ENCODE peak calls at places on chromosomes 16 and 17, in seven cellular contexts. One of them, this sample, is unnamed.

GRCh38 chr16:75805946-75806345 is 79.7 kb upstream of the CPHXL start:
- DNase-seq in HAP-1: no peak
- DNase-seq in CD8-positive, alpha-beta memory T cell: no peak
- DNase-seq in tibial artery: no peak
- DNase-seq in heart left ventricle: no peak
- DNase-seq in H7: no peak
- DNase-seq in OCI-LY7: no peak
- DNase-seq in this sample: no peak

GRCh38 chr17:37818689-37819088 is 73.8 kb upstream of the HNF1B start:
- DNase-seq in HAP-1: no peak
- DNase-seq in CD8-positive, alpha-beta memory T cell: no peak
- DNase-seq in tibial artery: no peak
- DNase-seq in heart left ventricle: no peak
- DNase-seq in H7: no peak
- DNase-seq in OCI-LY7: no peak
- DNase-seq in this sample: no peak

GRCh38 chr17:8846768-8847211 is 20.7 kb downstream of the PIK3R6 start:
- DNase-seq in HAP-1: peak; percentile 29
- DNase-seq in CD8-positive, alpha-beta memory T cell: no peak
- DNase-seq in tibial artery: no peak
- DNase-seq in heart left ventricle: peak; percentile 44
- DNase-seq in H7: peak; percentile 83
- DNase-seq in OCI-LY7: peak; percentile 26
- DNase-seq in this sample: no peak

GRCh38 chr16:73058221-73058615 is 10.3 kb upstream of the ZFHX3 start:
- DNase-seq in HAP-1: no peak
- DNase-seq in CD8-positive, alpha-beta memory T cell: no peak
- DNase-seq in tibial artery: no peak
- DNase-seq in heart left ventricle: peak; percentile 71
- DNase-seq in H7: peak; percentile 82
- DNase-seq in OCI-LY7: peak; percentile 72
- DNase-seq in this sample: no peak

GRCh38 chr17:15971882-15972281 is 27.0 kb downstream of the ADORA2B start:
- DNase-seq in HAP-1: no peak
- DNase-seq in CD8-positive, alpha-beta memory T cell: no peak
- DNase-seq in tibial artery: no peak
- DNase-seq in heart left ventricle: no peak
- DNase-seq in H7: no peak
- DNase-seq in OCI-LY7: no peak
- DNase-seq in this sample: no peak

GRCh38 chr16:11342021-11342855 is 3.0 kb upstream of the RMI2 start:
- DNase-seq in HAP-1: no peak
- DNase-seq in CD8-positive, alpha-beta memory T cell: no peak
- DNase-seq in tibial artery: no peak
- DNase-seq in heart left ventricle: no peak
- DNase-seq in H7: no peak
- DNase-seq in OCI-LY7: no peak
- DNase-seq in this sample: no peak

GRCh38 chr16:75364286-75364791 is 69.0 kb downstream of the CFDP1 start:
- DNase-seq in HAP-1: no peak
- DNase-seq in CD8-positive, alpha-beta memory T cell: no peak
- DNase-seq in tibial artery: no peak
- DNase-seq in heart left ventricle: no peak
- DNase-seq in H7: no peak
- DNase-seq in OCI-LY7: no peak
- DNase-seq in this sample: no peak

GRCh38 chr17:61528171-61528570 is 62.8 kb downstream of the NACA2 start:
- DNase-seq in HAP-1: no peak
- DNase-seq in CD8-positive, alpha-beta memory T cell: no peak
- DNase-seq in tibial artery: no peak
- DNase-seq in heart left ventricle: no peak
- DNase-seq in H7: no peak
- DNase-seq in OCI-LY7: no peak
- DNase-seq in this sample: no peak

GRCh38 chr17:51152766-51153209 is 571 bp upstream of the NME1 start:
- DNase-seq in HAP-1: no peak
- DNase-seq in CD8-positive, alpha-beta memory T cell: no peak
- DNase-seq in tibial artery: no peak
- DNase-seq in heart left ventricle: no peak
- DNase-seq in H7: peak; percentile 31
- DNase-seq in OCI-LY7: no peak
- DNase-seq in this sample: no peak

GRCh38 chr16:24493859-24494258 is 45.5 kb upstream of the RBBP6 start:
- DNase-seq in HAP-1: peak; percentile 25
- DNase-seq in CD8-positive, alpha-beta memory T cell: no peak
- DNase-seq in tibial artery: no peak
- DNase-seq in heart left ventricle: no peak
- DNase-seq in H7: no peak
- DNase-seq in OCI-LY7: no peak
- DNase-seq in this sample: no peak

GRCh38 chr16:24980077-24980793 is 34.9 kb downstream of the ARHGAP17 start:
- DNase-seq in HAP-1: no peak
- DNase-seq in CD8-positive, alpha-beta memory T cell: no peak
- DNase-seq in tibial artery: no peak
- DNase-seq in heart left ventricle: no peak
- DNase-seq in H7: no peak
- DNase-seq in OCI-LY7: peak; percentile 43
- DNase-seq in this sample: no peak

GRCh38 chr16:35724551-35724950 is 2265.1 kb downstream of the TP53TG3F start:
- DNase-seq in HAP-1: no peak
- DNase-seq in CD8-positive, alpha-beta memory T cell: no peak
- DNase-seq in tibial artery: no peak
- DNase-seq in heart left ventricle: no peak
- DNase-seq in H7: no peak
- DNase-seq in OCI-LY7: no peak
- DNase-seq in this sample: no peak

GRCh38 chr16:70544548-70544947 is 20.9 kb downstream of the SF3B3 start:
- DNase-seq in HAP-1: no peak
- DNase-seq in CD8-positive, alpha-beta memory T cell: no peak
- DNase-seq in tibial artery: no peak
- DNase-seq in heart left ventricle: no peak
- DNase-seq in H7: no peak
- DNase-seq in OCI-LY7: no peak
- DNase-seq in this sample: no peak

GRCh38 chr16:70540994-70541393 is 17.4 kb downstream of the SF3B3 start:
- DNase-seq in HAP-1: no peak
- DNase-seq in CD8-positive, alpha-beta memory T cell: no peak
- DNase-seq in tibial artery: no peak
- DNase-seq in heart left ventricle: no peak
- DNase-seq in H7: no peak
- DNase-seq in OCI-LY7: no peak
- DNase-seq in this sample: no peak
- H3K36me3 ChIP-seq in HAP-1: peaks cover 99% of the 10 kb centered on the region
- H3K36me3 ChIP-seq in CD8-positive, alpha-beta memory T cell: peaks cover 77% of the 10 kb centered on the region
- H3K36me3 ChIP-seq in tibial artery: peaks cover 88% of the 10 kb centered on the region
- H3K36me3 ChIP-seq in heart left ventricle: peaks cover 100% of the 10 kb centered on the region
- H3K36me3 ChIP-seq in H7: peaks cover 57% of the 10 kb centered on the region
- H3K36me3 ChIP-seq in OCI-LY7: peaks cover 98% of the 10 kb centered on the region
- H3K36me3 ChIP-seq in this sample: peaks cover 67% of the 10 kb centered on the region

GRCh38 chr16:58563775-58564174 is 48.5 kb downstream of the SETD6 start:
- DNase-seq in HAP-1: no peak
- DNase-seq in CD8-positive, alpha-beta memory T cell: no peak
- DNase-seq in tibial artery: no peak
- DNase-seq in heart left ventricle: no peak
- DNase-seq in H7: no peak
- DNase-seq in OCI-LY7: no peak
- DNase-seq in this sample: no peak
- H3K36me3 ChIP-seq in HAP-1: peaks cover 68% of the 10 kb centered on the region
- H3K36me3 ChIP-seq in CD8-positive, alpha-beta memory T cell: peaks cover 30% of the 10 kb centered on the region
- H3K36me3 ChIP-seq in tibial artery: peaks cover 35% of the 10 kb centered on the region
- H3K36me3 ChIP-seq in heart left ventricle: peaks cover 94% of the 10 kb centered on the region
- H3K36me3 ChIP-seq in H7: peaks cover 12% of the 10 kb centered on the region
- H3K36me3 ChIP-seq in OCI-LY7: peaks cover 96% of the 10 kb centered on the region
- H3K36me3 ChIP-seq in this sample: peaks cover 33% of the 10 kb centered on the region

DNA sequence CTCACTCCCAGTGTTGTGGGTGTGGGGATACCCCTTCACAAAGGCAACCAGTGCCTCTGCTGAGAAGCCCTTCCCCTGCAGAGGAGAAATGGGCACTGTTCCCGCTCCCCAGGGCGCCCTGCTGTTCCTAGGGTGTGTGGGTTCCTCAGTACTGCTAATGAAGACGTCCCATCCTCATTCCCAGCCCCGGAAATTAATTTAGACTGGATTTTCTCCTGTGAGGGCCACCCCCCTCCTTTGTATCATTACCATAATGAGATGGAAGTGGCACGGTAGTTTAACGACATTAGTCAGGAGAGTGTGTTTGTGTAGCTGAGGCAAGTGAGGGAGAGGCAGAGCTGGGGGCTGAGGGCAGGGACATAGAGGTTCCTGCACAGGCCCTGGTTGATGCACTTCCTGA is 53.2 kb downstream of the PIPOX start:
- DNase-seq in HAP-1: no peak
- DNase-seq in CD8-positive, alpha-beta memory T cell: no peak
- DNase-seq in tibial artery: no peak
- DNase-seq in heart left ventricle: no peak
- DNase-seq in H7: no peak
- DNase-seq in OCI-LY7: no peak
- DNase-seq in this sample: no peak
- H3K36me3 ChIP-seq in HAP-1: peaks cover 3% of the 10 kb centered on the region
- H3K36me3 ChIP-seq in CD8-positive, alpha-beta memory T cell: peaks cover 73% of the 10 kb centered on the region
- H3K36me3 ChIP-seq in tibial artery: peaks cover 84% of the 10 kb centered on the region
- H3K36me3 ChIP-seq in heart left ventricle: peaks cover 100% of the 10 kb centered on the region
- H3K36me3 ChIP-seq in H7: peaks cover 11% of the 10 kb centered on the region
- H3K36me3 ChIP-seq in OCI-LY7: peaks cover 79% of the 10 kb centered on the region
- H3K36me3 ChIP-seq in this sample: peaks cover 54% of the 10 kb centered on the region

GRCh38 chr17:82636626-82637598 is 11.3 kb downstream of the WDR45B start:
- DNase-seq in HAP-1: no peak
- DNase-seq in CD8-positive, alpha-beta memory T cell: no peak
- DNase-seq in tibial artery: no peak
- DNase-seq in heart left ventricle: no peak
- DNase-seq in H7: no peak
- DNase-seq in OCI-LY7: no peak
- DNase-seq in this sample: no peak

GRCh38 chr17:82640046-82640445 is 8.2 kb downstream of the WDR45B start:
- DNase-seq in HAP-1: no peak
- DNase-seq in CD8-positive, alpha-beta memory T cell: no peak
- DNase-seq in tibial artery: no peak
- DNase-seq in heart left ventricle: no peak
- DNase-seq in H7: no peak
- DNase-seq in OCI-LY7: no peak
- DNase-seq in this sample: no peak

GRCh38 chr17:82638183-82638773 is 10.0 kb downstream of the WDR45B start:
- DNase-seq in HAP-1: no peak
- DNase-seq in CD8-positive, alpha-beta memory T cell: no peak
- DNase-seq in tibial artery: no peak
- DNase-seq in heart left ventricle: no peak
- DNase-seq in H7: no peak
- DNase-seq in OCI-LY7: no peak
- DNase-seq in this sample: no peak

GRCh38 chr17:82642022-82642421 is 6.2 kb downstream of the WDR45B start:
- DNase-seq in HAP-1: no peak
- DNase-seq in CD8-positive, alpha-beta memory T cell: no peak
- DNase-seq in tibial artery: no peak
- DNase-seq in heart left ventricle: no peak
- DNase-seq in H7: no peak
- DNase-seq in OCI-LY7: no peak
- DNase-seq in this sample: no peak

GRCh38 chr17:82639628-82640027 is 8.6 kb downstream of the WDR45B start:
- DNase-seq in HAP-1: no peak
- DNase-seq in CD8-positive, alpha-beta memory T cell: no peak
- DNase-seq in tibial artery: no peak
- DNase-seq in heart left ventricle: no peak
- DNase-seq in H7: no peak
- DNase-seq in OCI-LY7: no peak
- DNase-seq in this sample: no peak
- H3K36me3 ChIP-seq in HAP-1: peaks cover 56% of the 10 kb centered on the region
- H3K36me3 ChIP-seq in CD8-positive, alpha-beta memory T cell: peaks cover 36% of the 10 kb centered on the region
- H3K36me3 ChIP-seq in tibial artery: peaks cover 20% of the 10 kb centered on the region
- H3K36me3 ChIP-seq in heart left ventricle: peaks cover 68% of the 10 kb centered on the region
- H3K36me3 ChIP-seq in H7: peaks cover 18% of the 10 kb centered on the region
- H3K36me3 ChIP-seq in OCI-LY7: peaks cover 97% of the 10 kb centered on the region
- H3K36me3 ChIP-seq in this sample: peaks cover 38% of the 10 kb centered on the region

DNA sequence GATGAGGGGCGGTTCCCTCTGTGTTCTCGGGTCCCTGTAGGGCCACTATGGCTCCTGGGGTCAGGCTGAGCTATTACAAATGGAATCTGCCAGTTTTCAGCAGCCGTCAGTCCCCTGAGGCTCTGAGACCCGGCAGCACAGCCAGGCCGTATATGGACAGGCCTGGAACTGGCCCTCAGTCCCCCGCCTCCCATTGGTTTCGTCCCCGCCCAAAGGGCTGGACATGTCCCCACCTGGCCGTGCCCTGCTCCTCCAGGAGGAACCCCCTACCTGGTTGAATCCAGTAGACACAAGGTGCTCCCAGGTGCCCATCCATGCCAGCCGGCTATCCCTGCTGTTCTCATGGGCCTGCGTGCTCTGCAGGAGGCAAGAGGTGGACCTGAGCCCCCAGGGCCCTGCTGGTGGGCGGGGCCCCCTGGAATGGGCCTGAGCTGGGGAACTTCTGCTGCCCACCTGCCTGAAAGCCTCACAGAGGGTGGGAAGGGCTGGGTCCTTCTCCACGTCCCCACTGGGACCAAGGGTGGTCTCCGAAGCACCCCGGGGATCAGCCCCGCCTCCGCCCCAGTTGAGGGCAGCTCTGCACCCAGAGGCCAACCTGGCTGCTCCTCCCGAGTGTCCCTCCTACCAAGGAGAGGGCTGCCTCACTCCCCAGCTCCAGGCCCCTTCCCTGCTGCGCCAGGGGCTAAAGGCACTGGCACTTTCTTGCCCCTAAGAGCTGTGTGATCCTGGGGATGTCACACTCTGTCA is 16.8 kb downstream of the VASN start:
- DNase-seq in HAP-1: no peak
- DNase-seq in CD8-positive, alpha-beta memory T cell: no peak
- DNase-seq in tibial artery: peak; percentile 96
- DNase-seq in heart left ventricle: peak; percentile 75
- DNase-seq in H7: peak; percentile 73
- DNase-seq in OCI-LY7: no peak
- DNase-seq in this sample: no peak
- H3K36me3 ChIP-seq in HAP-1: peaks cover 9% of the 10 kb centered on the region
- H3K36me3 ChIP-seq in CD8-positive, alpha-beta memory T cell: peaks cover 36% of the 10 kb centered on the region
- H3K36me3 ChIP-seq in tibial artery: no peaks in the 10 kb centered on the region
- H3K36me3 ChIP-seq in heart left ventricle: peaks cover 18% of the 10 kb centered on the region
- H3K36me3 ChIP-seq in H7: no peaks in the 10 kb centered on the region
- H3K36me3 ChIP-seq in OCI-LY7: peaks cover 57% of the 10 kb centered on the region
- H3K36me3 ChIP-seq in this sample: peaks cover 54% of the 10 kb centered on the region

GRCh38 chr16:21985524-21985923 is 15.4 kb downstream of the PDZD9 start:
- DNase-seq in HAP-1: no peak
- DNase-seq in CD8-positive, alpha-beta memory T cell: no peak
- DNase-seq in tibial artery: no peak
- DNase-seq in heart left ventricle: no peak
- DNase-seq in H7: no peak
- DNase-seq in OCI-LY7: no peak
- DNase-seq in this sample: no peak

GRCh38 chr16:21980032-21980431 is 20.9 kb downstream of the PDZD9 start:
- DNase-seq in HAP-1: no peak
- DNase-seq in CD8-positive, alpha-beta memory T cell: no peak
- DNase-seq in tibial artery: no peak
- DNase-seq in heart left ventricle: no peak
- DNase-seq in H7: no peak
- DNase-seq in OCI-LY7: no peak
- DNase-seq in this sample: no peak

GRCh38 chr16:21984062-21984461 is 16.9 kb downstream of the PDZD9 start:
- DNase-seq in HAP-1: no peak
- DNase-seq in CD8-positive, alpha-beta memory T cell: no peak
- DNase-seq in tibial artery: no peak
- DNase-seq in heart left ventricle: no peak
- DNase-seq in H7: no peak
- DNase-seq in OCI-LY7: no peak
- DNase-seq in this sample: no peak

GRCh38 chr16:21986692-21987246 is 14.1 kb downstream of the PDZD9 start:
- DNase-seq in HAP-1: peak; percentile 72
- DNase-seq in CD8-positive, alpha-beta memory T cell: no peak
- DNase-seq in tibial artery: no peak
- DNase-seq in heart left ventricle: no peak
- DNase-seq in H7: no peak
- DNase-seq in OCI-LY7: no peak
- DNase-seq in this sample: no peak

GRCh38 chr16:21982108-21982507 is 18.8 kb downstream of the PDZD9 start:
- DNase-seq in HAP-1: no peak
- DNase-seq in CD8-positive, alpha-beta memory T cell: no peak
- DNase-seq in tibial artery: no peak
- DNase-seq in heart left ventricle: no peak
- DNase-seq in H7: no peak
- DNase-seq in OCI-LY7: no peak
- DNase-seq in this sample: no peak
- H3K36me3 ChIP-seq in HAP-1: peaks cover 64% of the 10 kb centered on the region
- H3K36me3 ChIP-seq in CD8-positive, alpha-beta memory T cell: peaks cover 55% of the 10 kb centered on the region
- H3K36me3 ChIP-seq in tibial artery: peaks cover 72% of the 10 kb centered on the region
- H3K36me3 ChIP-seq in heart left ventricle: peaks cover 92% of the 10 kb centered on the region
- H3K36me3 ChIP-seq in H7: peaks cover 33% of the 10 kb centered on the region
- H3K36me3 ChIP-seq in OCI-LY7: peaks cover 95% of the 10 kb centered on the region
- H3K36me3 ChIP-seq in this sample: peaks cover 52% of the 10 kb centered on the region